ENCODE peak calls at places on chromosomes 4 and X, in five cellular contexts. J is CD4-positive, alpha-beta memory T cell; C is GM12878; N is endodermal cell; R is spleen. U is an unnamed sample.

GRCh38 chr4:83217721-83218522 is 66.7 kb downstream of the COQ2 start:
- DNase-seq in J (peak; percentile 82), C (peak; percentile 99), N (no peak), R (no peak), U (peak; percentile 18)

GRCh38 chr4:162322054-162322453 is 158.3 kb upstream of the FSTL5 start:
- DNase-seq in J (no peak), C (no peak), N (no peak), R (no peak), U (no peak)

GRCh38 chr4:78592104-78592783 is 40.7 kb downstream of the ANXA3 start:
- DNase-seq in J (no peak), C (no peak), N (peak; percentile 71), R (no peak), U (no peak)

GRCh38 chrX:118254611-118255010 is 91.3 kb upstream of the WDR44 start:
- DNase-seq in J (peak; percentile 32), C (peak; percentile 23), N (peak; percentile 84), R (no peak), U (no peak)

GRCh38 chr4:112038861-112039260 is 106.4 kb upstream of the FAM241A start:
- DNase-seq in J (no peak), C (no peak), N (no peak), R (no peak), U (no peak)

GRCh38 chr4:56817840-56818491 is 3.5 kb downstream of the SPINK2 start:
- DNase-seq in J (peak; percentile 51), C (peak; percentile 92), N (no peak), R (no peak), U (no peak)

GRCh38 chr4:151443777-151444176 is 34.8 kb downstream of the FHIP1A start:
- DNase-seq in J (no peak), C (no peak), N (no peak), R (no peak), U (no peak)

GRCh38 chrX:21374994-21375794 is 976 bp downstream of the CNKSR2 start:
- DNase-seq in J (no peak), C (no peak), N (peak; percentile 58), R (peak; percentile 78), U (no peak)

GRCh38 chr4:163166041-163166579 is 580 bp downstream of the NAF1 start:
- DNase-seq in J (peak; percentile 66), C (no peak), N (peak; percentile 85), R (peak; percentile 92), U (peak; percentile 26)

GRCh38 chr4:6063684-6064083 is 45.5 kb upstream of the C4orf50 start:
- DNase-seq in J (no peak), C (no peak), N (no peak), R (peak; percentile 65), U (no peak)

GRCh38 chrX:154304901-154305300 is 9.3 kb downstream of the TKTL1 start:
- DNase-seq in J (no peak), C (no peak), N (no peak), R (peak; percentile 62), U (no peak)
- H3K9me3 ChIP-seq in J (no peaks in the 10 kb centered on the region), C (no peaks in the 10 kb centered on the region), N (no peaks in the 10 kb centered on the region), R (no peaks in the 10 kb centered on the region), U (no peaks in the 10 kb centered on the region)

GRCh38 chr4:157781361-157781760 is 391.5 kb downstream of the GASK1B start:
- DNase-seq in J (no peak), C (no peak), N (no peak), R (no peak), U (no peak)
- H3K9me3 ChIP-seq in J (no peaks in the 10 kb centered on the region), C (no peaks in the 10 kb centered on the region), N (no peaks in the 10 kb centered on the region), R (no peaks in the 10 kb centered on the region), U (no peaks in the 10 kb centered on the region)

DNA sequence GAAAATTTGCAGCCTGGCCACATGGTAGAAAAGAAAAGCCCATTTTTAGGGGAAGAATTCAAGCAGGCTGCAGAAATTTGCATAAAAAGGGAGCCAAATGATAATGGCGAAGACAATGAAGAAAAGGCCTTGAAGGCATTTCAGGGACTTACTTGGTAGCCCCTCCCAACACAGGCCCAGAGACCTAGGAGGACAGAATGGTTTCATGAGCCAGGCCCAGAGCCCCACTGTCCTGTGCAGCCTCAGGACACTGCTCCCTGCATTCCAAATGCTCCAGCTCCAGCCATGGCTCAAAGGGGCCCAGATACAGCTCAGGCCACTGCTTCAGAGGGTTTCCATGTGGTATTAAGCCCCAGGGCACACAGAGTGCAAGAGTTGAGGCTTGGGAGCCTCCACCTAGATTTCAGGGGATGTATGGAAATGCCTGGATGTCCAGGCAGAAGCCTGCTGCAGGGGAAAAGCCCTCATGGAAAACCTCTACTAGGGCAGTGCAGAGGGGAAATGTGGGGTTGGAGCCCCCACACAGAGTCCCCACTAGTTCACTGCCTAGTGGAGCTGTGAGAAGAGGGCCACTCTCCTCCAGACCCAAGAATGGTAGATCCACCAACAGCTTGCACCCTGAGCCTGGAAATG is 271.7 kb upstream of the KLF3 start:
- DNase-seq in J (no peak), C (no peak), N (no peak), R (no peak), U (no peak)
- H3K9me3 ChIP-seq in J (no peaks in the 10 kb centered on the region), C (peaks cover 3% of the 10 kb centered on the region), N (peaks cover 38% of the 10 kb centered on the region), R (peaks cover 7% of the 10 kb centered on the region), U (no peaks in the 10 kb centered on the region)

GRCh38 chrX:81866873-81867272 is 665.0 kb downstream of the SH3BGRL start:
- DNase-seq in J (no peak), C (no peak), N (no peak), R (no peak), U (no peak)

GRCh38 chrX:81874807-81875206 is 672.9 kb downstream of the SH3BGRL start:
- DNase-seq in J (no peak), C (no peak), N (no peak), R (no peak), U (no peak)

GRCh38 chrX:81868979-81869378 is 667.1 kb downstream of the SH3BGRL start:
- DNase-seq in J (no peak), C (no peak), N (no peak), R (no peak), U (no peak)
- H3K9me3 ChIP-seq in J (no peaks in the 10 kb centered on the region), C (no peaks in the 10 kb centered on the region), N (peaks cover 4% of the 10 kb centered on the region), R (no peaks in the 10 kb centered on the region), U (no peaks in the 10 kb centered on the region)

GRCh38 chrX:154366666-154367055 is 7.8 kb downstream of the FLNA start:
- DNase-seq in J (no peak), C (no peak), N (no peak), R (no peak), U (no peak)
- H3K9me3 ChIP-seq in J (no peaks in the 10 kb centered on the region), C (no peaks in the 10 kb centered on the region), N (no peaks in the 10 kb centered on the region), R (no peaks in the 10 kb centered on the region), U (no peaks in the 10 kb centered on the region)

DNA sequence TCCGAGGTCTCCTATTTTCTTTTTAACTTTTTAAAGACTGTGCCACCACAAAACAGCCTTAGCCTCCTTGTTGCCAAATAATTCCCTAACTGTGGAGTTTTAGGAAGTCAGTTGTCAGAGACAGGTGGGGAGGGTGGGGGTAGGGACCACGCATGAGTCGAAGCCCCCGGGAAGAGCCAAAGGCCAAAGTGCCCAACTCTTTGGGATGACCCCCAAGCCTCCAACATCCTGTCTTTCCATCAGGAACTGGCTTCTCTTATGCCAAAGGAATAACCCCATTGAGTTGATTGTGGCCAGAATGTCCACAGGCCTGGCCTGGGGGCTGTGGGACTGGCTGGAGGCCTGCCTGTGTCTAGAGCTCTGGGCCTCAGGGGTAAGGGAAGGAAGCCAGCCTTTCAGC is 5.8 kb downstream of the PRRG3 start:
- DNase-seq in J (no peak), C (no peak), N (no peak), R (no peak), U (no peak)
- H3K9me3 ChIP-seq in J (no peaks in the 10 kb centered on the region), C (no peaks in the 10 kb centered on the region), N (no peaks in the 10 kb centered on the region), R (no peaks in the 10 kb centered on the region), U (no peaks in the 10 kb centered on the region)

DNA sequence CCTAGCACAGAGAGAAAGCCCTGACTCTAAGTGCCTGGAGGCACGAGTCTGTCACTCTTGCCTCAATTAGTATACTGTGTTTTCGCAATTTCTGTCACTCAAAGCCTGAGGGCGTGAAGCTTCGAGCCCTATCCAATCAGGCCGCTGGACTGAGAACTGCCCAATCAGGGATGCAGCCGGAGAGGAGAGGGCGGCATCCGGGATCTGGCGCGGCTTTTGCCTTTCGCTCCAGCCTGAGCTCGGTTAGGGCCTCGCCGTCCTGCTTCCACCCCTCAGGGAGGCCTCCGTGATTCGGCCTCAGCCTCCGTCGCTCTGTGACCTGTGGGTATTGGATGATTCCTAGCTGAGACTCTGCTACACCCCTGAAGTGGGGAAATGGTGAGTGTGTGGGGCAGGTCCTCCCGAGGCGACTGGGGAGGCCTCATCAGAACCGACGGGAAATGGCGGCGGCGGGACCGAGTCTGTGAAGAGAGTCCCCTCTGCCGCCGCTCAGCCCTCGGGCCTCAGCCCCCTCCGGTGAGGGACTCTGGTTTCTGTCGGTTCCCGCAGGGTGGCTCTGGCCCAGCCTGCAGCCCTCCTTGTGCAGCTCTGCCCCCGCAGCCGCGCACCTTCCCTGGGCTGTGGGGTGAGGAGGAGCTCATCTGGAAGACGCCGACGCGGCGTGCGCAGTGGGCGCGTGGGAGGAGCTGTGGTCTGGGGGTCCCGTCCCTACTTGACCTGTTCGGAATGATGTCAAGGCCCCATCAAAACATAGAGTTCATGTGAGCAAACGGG is 48.5 kb downstream of the ZNF141 start:
- DNase-seq in J (no peak), C (no peak), N (no peak), R (no peak), U (no peak)
- H3K9me3 ChIP-seq in J (peaks cover 3% of the 10 kb centered on the region), C (peaks cover 22% of the 10 kb centered on the region), N (peaks cover 52% of the 10 kb centered on the region), R (peaks cover 96% of the 10 kb centered on the region), U (peaks cover 26% of the 10 kb centered on the region)

GRCh38 chr4:29596228-29596627 is 1123.9 kb upstream of the PCDH7 start:
- DNase-seq in J (no peak), C (no peak), N (no peak), R (no peak), U (no peak)
- H3K9me3 ChIP-seq in J (no peaks in the 10 kb centered on the region), C (no peaks in the 10 kb centered on the region), N (no peaks in the 10 kb centered on the region), R (no peaks in the 10 kb centered on the region), U (no peaks in the 10 kb centered on the region)

GRCh38 chrX:47976254-47977151 is 27.3 kb downstream of the ZNF182 start:
- DNase-seq in J (no peak), C (no peak), N (no peak), R (no peak), U (no peak)
- H3K9me3 ChIP-seq in J (peaks cover 4% of the 10 kb centered on the region), C (peaks cover 36% of the 10 kb centered on the region), N (peaks cover 79% of the 10 kb centered on the region), R (peaks cover 83% of the 10 kb centered on the region), U (peaks cover 33% of the 10 kb centered on the region)